ENCODE peak calls at places on chromosomes 7 and 10, in seven cellular contexts. One of them, this sample, is unnamed.

GRCh38 chr7:120180221-120180620 is 92.8 kb upstream of the KCND2 start:
- DNase-seq in sciatic nerve: no peak
- DNase-seq in effector memory CD8-positive, alpha-beta T cell: no peak
- DNase-seq in RKO: no peak
- DNase-seq in heart left ventricle: no peak
- DNase-seq in MCF 10A: no peak
- DNase-seq in stimulated activated naive CD4-positive, alpha-beta T cell: no peak
- DNase-seq in this sample: no peak

GRCh38 chr7:115387168-115387567 is 465.3 kb downstream of the MDFIC start:
- DNase-seq in heart left ventricle: no peak
- DNase-seq in MCF 10A: no peak
- DNase-seq in RKO: no peak
- DNase-seq in stimulated activated naive CD4-positive, alpha-beta T cell: no peak
- DNase-seq in effector memory CD8-positive, alpha-beta T cell: no peak
- DNase-seq in sciatic nerve: no peak
- DNase-seq in this sample: no peak

GRCh38 chr7:44308741-44309270 is 16.6 kb downstream of the CAMK2B start:
- DNase-seq in effector memory CD8-positive, alpha-beta T cell: no peak
- DNase-seq in RKO: no peak
- DNase-seq in heart left ventricle: no peak
- DNase-seq in sciatic nerve: no peak
- DNase-seq in MCF 10A: no peak
- DNase-seq in stimulated activated naive CD4-positive, alpha-beta T cell: no peak
- DNase-seq in this sample: no peak

GRCh38 chr7:128425851-128426250 is 16.1 kb upstream of the IMPDH1 start:
- DNase-seq in effector memory CD8-positive, alpha-beta T cell: peak; percentile 78
- DNase-seq in RKO: peak; percentile 67
- DNase-seq in heart left ventricle: peak; percentile 76
- DNase-seq in MCF 10A: peak; percentile 75
- DNase-seq in stimulated activated naive CD4-positive, alpha-beta T cell: peak; percentile 13
- DNase-seq in sciatic nerve: peak; percentile 87
- DNase-seq in this sample: peak; percentile 60

GRCh38 chr7:4134204-4134603 is 547.9 kb upstream of the FOXK1 start:
- DNase-seq in RKO: no peak
- DNase-seq in MCF 10A: no peak
- DNase-seq in sciatic nerve: peak; percentile 12
- DNase-seq in stimulated activated naive CD4-positive, alpha-beta T cell: no peak
- DNase-seq in heart left ventricle: no peak
- DNase-seq in effector memory CD8-positive, alpha-beta T cell: no peak
- DNase-seq in this sample: no peak

GRCh38 chr10:101839421-101840063 is 4.1 kb downstream of the KCNIP2 start:
- DNase-seq in sciatic nerve: peak; percentile 73
- DNase-seq in heart left ventricle: peak; percentile 80
- DNase-seq in stimulated activated naive CD4-positive, alpha-beta T cell: no peak
- DNase-seq in MCF 10A: peak; percentile 56
- DNase-seq in effector memory CD8-positive, alpha-beta T cell: peak; percentile 60
- DNase-seq in RKO: no peak
- DNase-seq in this sample: peak; percentile 48

GRCh38 chr10:1217237-1217587 is 161.0 kb downstream of the WDR37 start:
- DNase-seq in effector memory CD8-positive, alpha-beta T cell: no peak
- DNase-seq in heart left ventricle: no peak
- DNase-seq in stimulated activated naive CD4-positive, alpha-beta T cell: no peak
- DNase-seq in RKO: no peak
- DNase-seq in MCF 10A: no peak
- DNase-seq in sciatic nerve: no peak
- DNase-seq in this sample: no peak

GRCh38 chr7:127158659-127159058 is 94.1 kb downstream of the GRM8 start:
- DNase-seq in effector memory CD8-positive, alpha-beta T cell: no peak
- DNase-seq in heart left ventricle: no peak
- DNase-seq in stimulated activated naive CD4-positive, alpha-beta T cell: no peak
- DNase-seq in MCF 10A: peak; percentile 31
- DNase-seq in sciatic nerve: no peak
- DNase-seq in RKO: peak; percentile 33
- DNase-seq in this sample: no peak

GRCh38 chr7:33395340-33395739 is 266.0 kb downstream of the BBS9 start:
- DNase-seq in effector memory CD8-positive, alpha-beta T cell: no peak
- DNase-seq in sciatic nerve: no peak
- DNase-seq in heart left ventricle: no peak
- DNase-seq in RKO: no peak
- DNase-seq in stimulated activated naive CD4-positive, alpha-beta T cell: no peak
- DNase-seq in MCF 10A: no peak
- DNase-seq in this sample: no peak

GRCh38 chr10:101613646-101614045 is 25.5 kb downstream of the DPCD start:
- DNase-seq in sciatic nerve: no peak
- DNase-seq in stimulated activated naive CD4-positive, alpha-beta T cell: no peak
- DNase-seq in effector memory CD8-positive, alpha-beta T cell: no peak
- DNase-seq in heart left ventricle: no peak
- DNase-seq in MCF 10A: no peak
- DNase-seq in RKO: no peak
- DNase-seq in this sample: no peak

GRCh38 chr10:124696446-124697392 is 47.5 kb downstream of the FAM53B start:
- DNase-seq in MCF 10A: no peak
- DNase-seq in heart left ventricle: no peak
- DNase-seq in sciatic nerve: no peak
- DNase-seq in stimulated activated naive CD4-positive, alpha-beta T cell: peak; percentile 22
- DNase-seq in RKO: no peak
- DNase-seq in effector memory CD8-positive, alpha-beta T cell: no peak
- DNase-seq in this sample: no peak

GRCh38 chr7:77327932-77328628 is 88.1 kb downstream of the GSAP start:
- DNase-seq in MCF 10A: peak; percentile 27
- DNase-seq in heart left ventricle: no peak
- DNase-seq in effector memory CD8-positive, alpha-beta T cell: no peak
- DNase-seq in RKO: no peak
- DNase-seq in stimulated activated naive CD4-positive, alpha-beta T cell: peak; percentile 8
- DNase-seq in sciatic nerve: no peak
- DNase-seq in this sample: peak; percentile 23

GRCh38 chr10:65123120-65123519 is 1601.9 kb downstream of the REEP3 start:
- DNase-seq in RKO: no peak
- DNase-seq in MCF 10A: no peak
- DNase-seq in effector memory CD8-positive, alpha-beta T cell: no peak
- DNase-seq in stimulated activated naive CD4-positive, alpha-beta T cell: no peak
- DNase-seq in sciatic nerve: no peak
- DNase-seq in heart left ventricle: no peak
- DNase-seq in this sample: no peak

GRCh38 chr10:29428486-29428885 is 139.6 kb downstream of the LYZL1 start:
- DNase-seq in MCF 10A: no peak
- DNase-seq in stimulated activated naive CD4-positive, alpha-beta T cell: no peak
- DNase-seq in heart left ventricle: no peak
- DNase-seq in sciatic nerve: no peak
- DNase-seq in effector memory CD8-positive, alpha-beta T cell: no peak
- DNase-seq in RKO: no peak
- DNase-seq in this sample: no peak

GRCh38 chr10:110932505-110933180 is 13.2 kb downstream of the SHOC2 start:
- DNase-seq in effector memory CD8-positive, alpha-beta T cell: no peak
- DNase-seq in RKO: no peak
- DNase-seq in MCF 10A: no peak
- DNase-seq in sciatic nerve: no peak
- DNase-seq in stimulated activated naive CD4-positive, alpha-beta T cell: no peak
- DNase-seq in heart left ventricle: no peak
- DNase-seq in this sample: no peak

GRCh38 chr7:5667391-5667790 is 114.1 kb downstream of the RNF216 start:
- DNase-seq in stimulated activated naive CD4-positive, alpha-beta T cell: no peak
- DNase-seq in MCF 10A: no peak
- DNase-seq in sciatic nerve: no peak
- DNase-seq in effector memory CD8-positive, alpha-beta T cell: no peak
- DNase-seq in RKO: no peak
- DNase-seq in heart left ventricle: no peak
- DNase-seq in this sample: no peak

GRCh38 chr7:5429253-5429856 is 5.7 kb upstream of the TNRC18 start:
- DNase-seq in effector memory CD8-positive, alpha-beta T cell: no peak
- DNase-seq in MCF 10A: no peak
- DNase-seq in RKO: no peak
- DNase-seq in stimulated activated naive CD4-positive, alpha-beta T cell: no peak
- DNase-seq in sciatic nerve: no peak
- DNase-seq in heart left ventricle: peak; percentile 70
- DNase-seq in this sample: peak; percentile 48

GRCh38 chr10:74058071-74058470 is 60.2 kb downstream of the VCL start:
- DNase-seq in heart left ventricle: no peak
- DNase-seq in sciatic nerve: no peak
- DNase-seq in RKO: no peak
- DNase-seq in effector memory CD8-positive, alpha-beta T cell: no peak
- DNase-seq in MCF 10A: no peak
- DNase-seq in stimulated activated naive CD4-positive, alpha-beta T cell: no peak
- DNase-seq in this sample: no peak

GRCh38 chr10:44968101-44968886 is 8.7 kb downstream of the RASSF4 start:
- DNase-seq in sciatic nerve: peak; percentile 71
- DNase-seq in stimulated activated naive CD4-positive, alpha-beta T cell: no peak
- DNase-seq in effector memory CD8-positive, alpha-beta T cell: peak; percentile 48
- DNase-seq in MCF 10A: peak; percentile 12
- DNase-seq in heart left ventricle: no peak
- DNase-seq in RKO: no peak
- DNase-seq in this sample: no peak

GRCh38 chr7:32762321-32762669 is 129.3 kb downstream of the KBTBD2 start:
- DNase-seq in RKO: no peak
- DNase-seq in MCF 10A: no peak
- DNase-seq in effector memory CD8-positive, alpha-beta T cell: no peak
- DNase-seq in sciatic nerve: no peak
- DNase-seq in stimulated activated naive CD4-positive, alpha-beta T cell: no peak
- DNase-seq in heart left ventricle: no peak
- DNase-seq in this sample: no peak

GRCh38 chr10:129523031-129523722 is 56.1 kb downstream of the MGMT start:
- DNase-seq in RKO: no peak
- DNase-seq in heart left ventricle: no peak
- DNase-seq in MCF 10A: no peak
- DNase-seq in sciatic nerve: no peak
- DNase-seq in effector memory CD8-positive, alpha-beta T cell: no peak
- DNase-seq in stimulated activated naive CD4-positive, alpha-beta T cell: no peak
- DNase-seq in this sample: no peak

This sample was measured in left ventricle myocardium inferior.